ENCODE peak calls at places on chromosomes 5 and 9, in eight cellular contexts. N is cardiac fibroblast, S is H9, Q is neural crest cell, T is nephron progenitor cell, Y is D721Med, P is body of pancreas, F is lower lobe of right lung. U is an unnamed sample.

GRCh38 chr9:27768781-27769180 is 195.5 kb upstream of the C9orf72 start:
- DNase-seq in N (no peak), S (no peak), T (no peak), F (no peak), P (no peak), Y (no peak), Q (no peak), U (no peak)

GRCh38 chr5:67996596-67996995 is 219.0 kb upstream of the PIK3R1 start:
- DNase-seq in Q (no peak), P (no peak), N (no peak), Y (no peak), S (no peak), T (no peak), F (no peak), U (no peak)

GRCh38 chr5:143775258-143775657 is 36.7 kb upstream of the HMHB1 start:
- DNase-seq in P (no peak), T (no peak), F (no peak), Q (no peak), Y (no peak), S (no peak), N (no peak), U (peak)

GRCh38 chr5:54883374-54884194 is 101.8 kb downstream of the ESM1 start:
- DNase-seq in S (peak), T (peak), N (peak), Q (peak), F (peak), Y (no peak), P (peak), U (no peak)

GRCh38 chr5:137730331-137730730 is 5.6 kb downstream of the KLHL3 start:
- DNase-seq in P (no peak), T (no peak), Y (no peak), Q (no peak), F (no peak), S (no peak), N (no peak), U (no peak)

GRCh38 chr9:69674741-69675438 is 2.7 kb upstream of the APBA1 start:
- DNase-seq in Y (no peak), F (no peak), P (no peak), T (no peak), N (peak), S (no peak), Q (no peak), U (peak)

GRCh38 chr9:5450360-5451051 is at the start of gene CD274:
- DNase-seq in T (peak), P (peak), Q (peak), N (peak), Y (peak), F (peak), S (peak), U (peak)

GRCh38 chr9:136372561-136373299 is 739 bp downstream of the CARD9 start:
- DNase-seq in F (peak), N (peak), S (peak), Q (peak), Y (no peak), T (peak), P (peak), U (peak)

GRCh38 chr5:135162661-135163265 is 128.7 kb upstream of the PITX1 start:
- DNase-seq in T (no peak), N (no peak), S (no peak), Q (no peak), P (no peak), F (no peak), Y (no peak), U (no peak)

GRCh38 chr9:37946041-37946440 is 42.1 kb upstream of the SLC25A51 start:
- DNase-seq in S (no peak), Y (no peak), P (no peak), N (no peak), Q (no peak), T (no peak), F (peak), U (no peak)

GRCh38 chr9:23342296-23342695 is 483.7 kb downstream of the ELAVL2 start:
- DNase-seq in Y (no peak), N (peak), P (no peak), Q (no peak), F (no peak), S (no peak), T (no peak), U (peak)

GRCh38 chr5:172055421-172055820 is 49.0 kb upstream of the FBXW11 start:
- DNase-seq in F (no peak), Y (no peak), P (no peak), T (no peak), S (no peak), N (no peak), Q (no peak), U (no peak)

GRCh38 chr5:172051643-172052362 is 45.4 kb upstream of the FBXW11 start:
- DNase-seq in Q (no peak), Y (no peak), F (no peak), S (no peak), P (no peak), T (no peak), N (peak), U (no peak)

GRCh38 chr5:172050070-172050469 is 43.6 kb upstream of the FBXW11 start:
- DNase-seq in S (no peak), Q (no peak), F (no peak), N (no peak), P (no peak), Y (no peak), T (no peak), U (no peak)

GRCh38 chr5:172054611-172055153 is 48.2 kb upstream of the FBXW11 start:
- DNase-seq in Q (no peak), P (no peak), Y (no peak), F (no peak), T (no peak), S (no peak), N (no peak), U (no peak)

GRCh38 chr5:172052454-172053236 is 46.2 kb upstream of the FBXW11 start:
- DNase-seq in S (no peak), T (no peak), P (no peak), N (peak), Q (no peak), Y (no peak), F (no peak), U (no peak)
- TF ChIP-seq CTCF in S (no peak), T (no peak), P (no peak), N (peak), Q (no peak), Y (no peak), F (peak), U (no peak)

GRCh38 chr5:158011420-158011819 is 152.5 kb upstream of the CLINT1 start:
- DNase-seq in P (no peak), Q (no peak), T (no peak), Y (no peak), S (no peak), N (no peak), F (no peak), U (no peak)

GRCh38 chr5:158013303-158013702 is 154.4 kb upstream of the CLINT1 start:
- DNase-seq in Q (no peak), T (no peak), Y (no peak), P (no peak), S (peak), N (no peak), F (no peak), U (no peak)

GRCh38 chr5:158010831-158011230 is 151.9 kb upstream of the CLINT1 start:
- DNase-seq in Y (no peak), F (no peak), P (no peak), Q (no peak), S (no peak), T (no peak), N (no peak), U (no peak)

GRCh38 chr5:158014367-158014766 is 155.4 kb upstream of the CLINT1 start:
- DNase-seq in N (no peak), F (no peak), S (no peak), Y (no peak), T (no peak), Q (no peak), P (no peak), U (no peak)

DNA sequence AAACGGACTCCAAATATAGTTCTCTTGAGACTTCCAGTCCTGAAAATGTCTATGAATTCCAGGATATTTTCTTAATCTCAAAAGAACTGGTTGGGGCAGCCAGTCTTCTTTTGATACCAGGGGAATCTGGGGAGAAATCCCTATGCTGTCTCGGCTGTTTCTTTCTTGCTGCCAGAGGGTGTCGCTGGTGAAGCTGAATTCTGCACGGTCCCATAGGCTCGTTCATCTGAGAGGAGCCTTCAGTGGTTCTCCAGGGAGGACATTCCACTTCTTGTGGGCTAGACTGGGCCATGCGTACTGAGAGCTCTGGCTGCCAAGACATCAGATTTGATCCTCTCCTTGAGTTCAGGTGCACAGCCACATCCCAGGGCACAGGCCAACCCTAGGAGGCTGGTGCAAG is 155.0 kb upstream of the CLINT1 start:
- DNase-seq in Q (no peak), S (peak), F (no peak), N (peak), P (peak), Y (no peak), T (peak), U (peak)
- TF ChIP-seq CTCF in Q (peak), S (peak), F (peak), N (peak), P (no peak), Y (peak), T (peak), U (peak)

GRCh38 chr9:75885652-75886051 is 4.8 kb upstream of the PCSK5 start:
- DNase-seq in S (no peak), F (no peak), P (no peak), N (no peak), T (no peak), Y (no peak), Q (no peak), U (no peak)
- TF ChIP-seq CTCF in S (no peak), F (no peak), P (no peak), N (no peak), T (no peak), Y (no peak), Q (no peak), U (no peak)

GRCh38 chr5:106843812-106844416 is 826.8 kb downstream of the EFNA5 start:
- DNase-seq in F (no peak), P (no peak), S (no peak), T (no peak), Y (no peak), Q (no peak), N (peak), U (peak)
- TF ChIP-seq CTCF in F (no peak), P (no peak), S (peak), T (peak), Y (no peak), Q (peak), N (no peak), U (peak)

DNA sequence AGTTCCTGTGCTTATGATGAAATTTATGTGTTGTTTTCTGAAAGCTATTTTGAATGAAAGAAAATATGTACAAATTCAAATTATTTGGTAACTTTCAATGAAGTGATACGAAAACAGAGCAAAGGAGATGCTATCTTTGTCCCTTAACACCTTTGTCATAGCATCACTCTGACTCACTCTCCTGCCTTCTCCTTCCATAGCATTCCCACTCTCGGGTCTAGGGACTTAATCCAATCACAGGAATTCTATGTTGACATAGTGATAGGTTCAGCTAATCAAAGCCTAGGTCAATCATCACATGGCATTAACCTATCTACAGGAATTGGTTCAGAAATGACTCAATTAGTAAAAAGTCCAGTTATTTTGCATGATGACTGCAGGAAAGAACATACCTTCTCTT is 464.7 kb upstream of the RORB start:
- DNase-seq in N (no peak), P (no peak), S (no peak), Q (no peak), Y (no peak), T (no peak), F (no peak), U (no peak)
- TF ChIP-seq CTCF in N (no peak), P (no peak), S (no peak), Q (no peak), Y (no peak), T (no peak), F (no peak), U (no peak)

GRCh38 chr5:160263326-160263850 is 34.1 kb downstream of the FABP6 start:
- DNase-seq in T (no peak), S (no peak), Q (no peak), F (no peak), P (no peak), Y (no peak), N (no peak), U (no peak)

GRCh38 chr5:160268111-160268510 is 38.8 kb downstream of the FABP6 start:
- DNase-seq in Q (no peak), S (no peak), F (no peak), P (no peak), Y (no peak), T (no peak), N (no peak), U (no peak)

GRCh38 chr5:160266044-160266718 is 36.9 kb downstream of the FABP6 start:
- DNase-seq in Q (no peak), P (no peak), S (peak), T (no peak), F (no peak), Y (no peak), N (no peak), U (no peak)

GRCh38 chr5:160269017-160269416 is 39.7 kb downstream of the FABP6 start:
- DNase-seq in F (peak), Y (no peak), N (peak), Q (no peak), S (no peak), T (no peak), P (peak), U (peak)

DNA sequence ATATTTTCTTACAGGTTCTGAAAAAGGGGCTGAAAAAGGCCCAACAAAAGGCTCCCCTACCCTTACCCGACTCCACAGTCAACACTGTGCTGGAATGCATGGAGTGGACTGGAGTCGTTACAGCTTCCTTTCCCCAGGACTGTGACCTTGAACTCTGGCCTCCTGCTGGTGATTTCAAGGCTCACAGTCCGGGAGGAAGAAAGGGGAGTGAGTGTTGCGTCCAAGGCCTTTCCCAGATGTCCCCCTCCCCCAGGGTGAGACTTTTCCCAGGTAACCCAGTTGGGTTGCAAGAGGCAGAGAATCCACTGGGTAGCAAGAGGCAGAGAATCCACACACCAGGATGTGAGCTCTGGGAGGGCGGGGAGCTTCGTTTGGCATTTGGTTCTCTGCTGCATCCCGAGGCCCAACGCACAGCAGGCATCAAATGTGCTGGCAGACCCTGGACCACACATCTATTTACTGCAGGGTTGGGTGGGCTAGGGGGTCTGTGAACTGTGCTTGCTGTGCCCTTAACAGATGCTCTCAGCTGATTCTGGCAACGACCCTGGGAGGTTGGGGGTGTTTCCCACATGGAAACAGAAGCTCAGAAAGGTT is 37.5 kb downstream of the FABP6 start:
- DNase-seq in S (peak), N (no peak), P (no peak), F (no peak), Y (no peak), Q (no peak), T (peak), U (no peak)
- TF ChIP-seq CTCF in S (peak), N (no peak), P (no peak), F (peak), Y (no peak), Q (peak), T (peak), U (no peak)

GRCh38 chr9:101469026-101469425 is 33.5 kb upstream of the ALDOB start:
- DNase-seq in P (no peak), T (no peak), Y (no peak), N (no peak), Q (no peak), S (no peak), F (no peak), U (no peak)

GRCh38 chr9:101477214-101477613 is 41.6 kb upstream of the ALDOB start:
- DNase-seq in T (no peak), Y (no peak), F (no peak), Q (no peak), P (no peak), N (no peak), S (no peak), U (peak)

GRCh38 chr9:101476576-101477208 is 41.1 kb upstream of the ALDOB start:
- DNase-seq in N (no peak), Q (no peak), S (no peak), P (no peak), F (no peak), Y (no peak), T (no peak), U (no peak)

GRCh38 chr9:101470929-101471328 is 35.4 kb upstream of the ALDOB start:
- DNase-seq in S (no peak), P (no peak), Y (no peak), F (no peak), T (no peak), Q (no peak), N (no peak), U (no peak)

DNA sequence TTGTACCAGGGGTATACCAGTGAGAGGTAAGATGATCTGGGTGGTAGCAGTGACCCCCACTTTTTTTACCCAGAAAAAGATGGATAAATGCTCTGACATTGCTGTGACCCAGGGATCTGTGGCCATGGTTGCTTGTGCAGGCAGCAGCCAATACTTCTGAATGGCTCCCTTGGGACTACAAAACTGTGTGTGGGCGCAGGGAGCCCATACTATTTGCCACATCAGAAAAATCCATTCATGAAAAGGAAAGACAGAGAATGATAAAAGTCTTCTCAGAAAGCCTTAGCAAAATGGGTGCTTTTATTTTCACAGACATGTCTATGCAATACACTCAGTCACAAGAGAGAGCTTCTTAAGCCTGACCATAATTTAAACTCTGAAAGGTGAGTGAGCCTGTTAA is 37.3 kb upstream of the ALDOB start:
- DNase-seq in P (no peak), S (no peak), N (no peak), T (no peak), F (no peak), Q (no peak), Y (no peak), U (no peak)
- TF ChIP-seq CTCF in P (no peak), S (no peak), N (no peak), T (no peak), F (no peak), Q (no peak), Y (no peak), U (no peak)

GRCh38 chr9:75061169-75061568 is 26.8 kb downstream of the NMRK1 start:
- DNase-seq in P (no peak), F (no peak), T (no peak), N (no peak), S (no peak), Q (no peak), Y (no peak), U (no peak)

GRCh38 chr9:75067894-75068293 is 20.1 kb downstream of the NMRK1 start:
- DNase-seq in Q (no peak), P (no peak), N (no peak), S (no peak), F (no peak), Y (no peak), T (no peak), U (no peak)

GRCh38 chr9:75063556-75064305 is 24.2 kb downstream of the NMRK1 start:
- DNase-seq in T (no peak), S (no peak), F (no peak), P (no peak), Q (no peak), Y (no peak), N (no peak), U (no peak)

GRCh38 chr9:75065513-75065912 is 22.4 kb downstream of the NMRK1 start:
- DNase-seq in F (no peak), P (no peak), N (no peak), Q (no peak), S (no peak), Y (no peak), T (no peak), U (no peak)

DNA sequence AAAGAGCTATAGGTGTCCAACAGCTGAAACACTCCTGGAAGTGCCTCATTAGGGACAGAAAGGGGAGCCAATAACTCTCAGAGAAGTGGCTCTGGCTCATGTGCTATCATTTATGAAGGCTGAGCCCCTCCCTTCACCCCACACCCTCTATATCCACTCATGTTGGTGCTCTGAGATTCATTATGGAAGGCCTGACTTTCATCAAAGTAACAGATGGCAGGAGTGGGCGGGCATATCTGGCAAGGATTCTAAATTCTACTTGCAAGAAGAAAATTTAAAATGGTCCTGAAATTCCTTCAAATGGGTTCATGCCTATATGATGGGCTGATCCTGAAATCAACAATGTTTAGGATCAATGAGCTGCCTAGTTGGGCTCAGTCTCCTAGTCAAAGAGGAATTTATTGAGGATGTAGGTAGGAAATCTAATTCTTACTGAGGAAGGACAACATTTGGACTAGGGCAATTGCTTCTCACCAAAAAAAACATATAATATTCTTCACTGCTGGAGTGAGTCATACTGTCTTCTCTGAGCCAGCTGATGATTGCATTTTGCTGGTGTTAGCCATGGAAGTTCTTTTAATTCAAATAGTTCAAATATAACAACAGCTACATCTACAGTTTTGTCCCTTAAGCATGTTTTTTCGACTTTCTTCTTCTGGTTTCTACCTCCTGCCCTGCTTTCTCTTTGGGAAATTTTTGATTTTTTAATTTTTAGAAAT is 23.5 kb downstream of the NMRK1 start:
- DNase-seq in S (no peak), F (no peak), P (no peak), T (no peak), Q (no peak), Y (no peak), N (peak), U (no peak)
- TF ChIP-seq CTCF in S (no peak), F (no peak), P (no peak), T (no peak), Q (no peak), Y (no peak), N (no peak), U (no peak)

DNA sequence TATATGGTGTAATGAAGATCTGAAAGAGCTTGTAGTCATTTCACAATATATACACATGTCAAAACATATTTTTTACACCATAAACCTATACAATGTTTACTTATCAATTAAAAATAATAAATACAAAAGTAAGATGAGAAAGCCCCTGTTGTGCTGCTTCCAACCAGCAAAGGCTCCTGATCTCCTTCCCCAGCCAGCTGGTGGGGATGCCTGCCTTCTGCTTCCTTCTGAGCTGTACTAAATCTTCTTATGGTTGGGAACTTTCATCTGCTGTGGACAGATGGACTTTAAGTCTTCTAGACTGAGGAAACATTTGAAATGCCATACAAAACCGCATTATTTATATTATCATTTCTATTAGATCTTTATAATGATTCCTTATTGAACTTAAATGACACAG is 745.3 kb upstream of the CHD1 start:
- DNase-seq in Q (no peak), S (no peak), Y (no peak), T (no peak), N (no peak), F (no peak), P (no peak), U (no peak)
- TF ChIP-seq CTCF in Q (no peak), S (no peak), Y (no peak), T (no peak), N (no peak), F (no peak), P (no peak), U (no peak)

U was measured in MCF 10A.